ENCODE peak calls at places on chromosomes 12 and 14, in four cellular contexts. Y is IMR-90, V is H9, S is H1. A is an unnamed sample.

GRCh38 chr12:3888654-3889053 is 15.5 kb upstream of the PARP11 start:
- DNase-seq in Y (no peak), V (no peak), S (no peak), A (no peak)

GRCh38 chr12:120252071-120252906 is 13.2 kb downstream of the PXN start:
- DNase-seq in Y (no peak), V (no peak), S (no peak), A (no peak)

GRCh38 chr14:63727736-63728728 is at the start of gene SGPP1:
- DNase-seq in Y (peak; percentile 55), V (peak; percentile 79), S (peak; percentile 78), A (peak; percentile 80)

GRCh38 chr12:115093261-115093660 is 409.3 kb upstream of the TBX3 start:
- DNase-seq in Y (no peak), V (no peak), S (no peak), A (no peak)

GRCh38 chr14:72943876-72944430 is 17.7 kb downstream of the DCAF4 start:
- DNase-seq in Y (no peak), V (no peak), S (no peak), A (no peak)

GRCh38 chr14:34920339-34920738 is 45.2 kb upstream of the BAZ1A start:
- DNase-seq in Y (peak; percentile 66), V (no peak), S (no peak), A (no peak)

GRCh38 chr12:74337951-74338350 is 199.7 kb upstream of the ATXN7L3B start:
- DNase-seq in Y (peak; percentile 64), V (no peak), S (no peak), A (no peak)

GRCh38 chr12:97650242-97650641 is 187.6 kb downstream of the RMST start:
- DNase-seq in Y (no peak), V (no peak), S (no peak), A (no peak)

GRCh38 chr12:119807380-119807779 is 69.7 kb downstream of the CIT start:
- DNase-seq in Y (no peak), V (no peak), S (no peak), A (no peak)

GRCh38 chr12:25155031-25155576 is 39.9 kb downstream of the DNAI7 start:
- DNase-seq in Y (peak; percentile 87), V (no peak), S (no peak), A (peak; percentile 34)

GRCh38 chr14:81517798-81518398 is 15.8 kb downstream of the SEL1L start:
- DNase-seq in Y (peak; percentile 67), V (no peak), S (no peak), A (no peak)

GRCh38 chr12:40222247-40222646 is 2.5 kb upstream of the LRRK2 start:
- DNase-seq in Y (no peak), V (no peak), S (no peak), A (no peak)

GRCh38 chr14:91177073-91177796 is 63.4 kb downstream of the DGLUCY start:
- DNase-seq in Y (peak; percentile 70), V (peak; percentile 48), S (peak; percentile 66), A (peak; percentile 76)

GRCh38 chr12:32917094-32917611 is 20.6 kb upstream of the PKP2 start:
- DNase-seq in Y (no peak), V (no peak), S (no peak), A (no peak)

GRCh38 chr12:132262256-132263060 is 66.9 kb downstream of the GALNT9 start:
- DNase-seq in Y (no peak), V (no peak), S (no peak), A (no peak)

GRCh38 chr14:73743431-73743931 is 29.3 kb upstream of the PNMA1 start:
- DNase-seq in Y (no peak), V (peak; percentile 18), S (no peak), A (no peak)

GRCh38 chr12:96985515-96986362 is 78.7 kb downstream of the NEDD1 start:
- DNase-seq in Y (no peak), V (peak; percentile 84), S (peak; percentile 82), A (peak; percentile 51)

GRCh38 chr14:21346532-21347135 is 37.2 kb downstream of the SUPT16H start:
- DNase-seq in Y (peak; percentile 82), V (no peak), S (no peak), A (no peak)

GRCh38 chr14:23401331-23401730 is 6.7 kb downstream of the MYH6 start:
- DNase-seq in Y (no peak), V (no peak), S (no peak), A (no peak)

GRCh38 chr14:32197919-32198318 is 3.9 kb upstream of the RNU6-7 start:
- DNase-seq in Y (no peak), V (no peak), S (no peak), A (peak; percentile 11)

GRCh38 chr12:18383203-18383602 is 121.9 kb downstream of the PIK3C2G start:
- DNase-seq in Y (peak; percentile 89), V (no peak), S (no peak), A (peak; percentile 65)

GRCh38 chr14:45492876-45493275 is 239.9 kb upstream of the MIS18BP1 start:
- DNase-seq in Y (no peak), V (no peak), S (no peak), A (peak; percentile 31)

GRCh38 chr14:95235351-95235750 is 78.0 kb upstream of the DICER1 start:
- DNase-seq in Y (no peak), V (no peak), S (no peak), A (no peak)

GRCh38 chr14:99389171-99389826 is 91.4 kb downstream of the SETD3 start:
- DNase-seq in Y (peak; percentile 10), V (peak; percentile 80), S (peak; percentile 98), A (peak; percentile 68)

DNA sequence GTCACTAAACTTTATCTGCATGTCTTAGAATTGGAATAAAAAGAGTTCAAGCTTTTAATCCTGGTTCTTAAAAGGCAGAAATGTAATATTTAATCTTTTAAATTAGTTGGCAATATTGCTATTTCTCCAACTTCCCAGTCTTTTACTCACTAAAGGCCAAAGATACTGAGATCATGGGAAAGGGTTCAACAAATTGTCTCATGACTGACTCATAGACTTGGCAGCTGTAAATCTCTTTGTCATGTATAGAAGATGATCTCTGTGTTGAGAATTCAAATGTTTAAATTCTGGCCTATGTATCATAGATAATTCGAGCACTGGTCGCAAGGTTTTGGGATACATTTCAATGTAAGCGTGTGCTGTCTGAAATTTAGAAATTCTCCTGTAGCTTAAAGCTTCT is 40.1 kb upstream of the STRAP start:
- DNase-seq in Y (peak; percentile 98), V (no peak), S (no peak), A (no peak)
- H3K56ac ChIP-seq in Y (no peak overlapping the region), V (no peak overlapping the region), S (no peak overlapping the region), A (no peak overlapping the region)

GRCh38 chr14:33894339-33894738 is 56.5 kb downstream of the EGLN3 start:
- DNase-seq in Y (no peak), V (no peak), S (no peak), A (no peak)
- H2AK5ac ChIP-seq in Y (no peak overlapping the region), V (no peak overlapping the region), S (no peak overlapping the region), A (no peak overlapping the region)

GRCh38 chr14:104106471-104106991 is 21.0 kb downstream of the ASPG start:
- DNase-seq in Y (no peak), V (peak; percentile 21), S (peak; percentile 42), A (no peak)
- H3K56ac ChIP-seq in Y (no peak overlapping the region), V (no peak overlapping the region), S (no peak overlapping the region), A (no peak overlapping the region)

GRCh38 chr14:103089386-103090335 is 4.9 kb upstream of the EXOC3L4 start:
- DNase-seq in Y (no peak), V (no peak), S (no peak), A (no peak)
- H2AK5ac ChIP-seq in Y (no peak overlapping the region), V (no peak overlapping the region), S (no peak overlapping the region), A (no peak overlapping the region)

DNA sequence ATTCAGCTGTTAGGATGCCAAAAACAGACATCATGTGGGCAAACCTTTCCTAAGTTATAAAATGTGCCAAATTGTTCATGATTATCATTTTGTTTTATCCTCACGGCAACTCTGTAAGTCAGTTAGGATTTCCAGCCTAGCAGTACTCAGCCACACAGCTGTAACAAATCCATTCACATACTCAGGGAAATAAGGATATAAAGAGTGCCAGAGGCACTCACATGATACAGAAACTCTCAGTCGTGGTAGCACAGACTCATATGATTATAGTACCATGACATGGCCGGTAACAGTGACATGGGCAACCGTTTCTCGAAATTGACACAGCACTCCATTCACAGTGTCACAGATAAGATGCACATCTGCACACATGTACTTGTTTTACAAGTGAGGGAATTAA is 344.2 kb downstream of the LRIG3 start:
- DNase-seq in Y (peak; percentile 7), V (no peak), S (no peak), A (no peak)
- H3K56ac ChIP-seq in Y (no peak overlapping the region), V (no peak overlapping the region), S (no peak overlapping the region), A (no peak overlapping the region)

GRCh38 chr14:104151028-104151385 is 12.6 kb downstream of the KIF26A start:
- DNase-seq in Y (no peak), V (no peak), S (no peak), A (no peak)
- H2AK5ac ChIP-seq in Y (no peak overlapping the region), V (no peak overlapping the region), S (peak overlapping the region; percentile 96), A (no peak overlapping the region)

DNA sequence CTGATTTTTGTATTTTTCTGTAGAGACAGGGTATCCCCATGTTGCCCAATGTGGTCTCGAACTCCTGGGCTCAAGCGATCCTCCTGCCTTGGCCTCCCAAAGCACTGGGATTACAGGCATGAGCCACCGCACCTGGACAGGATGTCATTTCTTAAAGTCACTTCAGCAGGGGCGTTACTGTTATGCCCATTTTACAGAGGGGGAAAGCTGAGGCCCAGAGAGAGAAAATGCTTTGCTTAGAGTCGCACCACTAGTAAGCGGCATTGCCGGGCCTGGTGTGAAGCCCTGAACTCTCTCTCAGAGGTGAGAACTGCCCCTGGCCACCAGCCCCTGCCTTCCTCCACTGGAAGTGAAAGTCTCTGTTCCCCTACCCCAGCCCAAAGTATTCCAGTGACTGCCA is 207.0 kb downstream of the PHETA1 start:
- DNase-seq in Y (no peak), V (no peak), S (no peak), A (no peak)
- H3K56ac ChIP-seq in Y (no peak overlapping the region), V (no peak overlapping the region), S (no peak overlapping the region), A (no peak overlapping the region)